ENCODE peak calls at places on chromosomes 16 and 17, in five cellular contexts. N, Y, S, A and H are unnamed samples.

GRCh38 chr16:27449434-27450188 is 47.6 kb downstream of the IL21R start:
- DNase-seq in N (no peak), Y (no peak), S (no peak), A (peak), H (peak)

GRCh38 chr17:4327638-4328037 is 38.8 kb downstream of the UBE2G1 start:
- DNase-seq in N (no peak), Y (no peak), S (no peak), A (no peak), H (no peak)

GRCh38 chr17:74183411-74183810 is 20.1 kb upstream of the RPL38 start:
- DNase-seq in N (no peak), Y (no peak), S (no peak), A (no peak), H (no peak)

GRCh38 chr17:15883617-15884111 is 61.3 kb upstream of the ADORA2B start:
- DNase-seq in N (no peak), Y (no peak), S (no peak), A (no peak), H (no peak)

GRCh38 chr17:74325743-74326379 is at the start of gene KIF19:
- DNase-seq in N (no peak), Y (peak), S (no peak), A (peak), H (peak)

GRCh38 chr16:64627288-64627687 is 494.6 kb downstream of the CDH11 start:
- DNase-seq in N (no peak), Y (no peak), S (no peak), A (no peak), H (no peak)

GRCh38 chr16:77585852-77586251 is 136.5 kb upstream of the NUDT7 start:
- DNase-seq in N (no peak), Y (no peak), S (no peak), A (no peak), H (no peak)

GRCh38 chr17:82493517-82493840 is 26.1 kb upstream of the FOXK2 start:
- DNase-seq in N (no peak), Y (no peak), S (no peak), A (no peak), H (no peak)

GRCh38 chr16:85569615-85570212 is 43.4 kb upstream of the GSE1 start:
- DNase-seq in N (no peak), Y (peak), S (peak), A (peak), H (peak)

GRCh38 chr16:83771306-83771942 is 36.4 kb upstream of the HSBP1 start:
- DNase-seq in N (no peak), Y (no peak), S (no peak), A (no peak), H (no peak)

GRCh38 chr17:7969434-7969833 is 33.0 kb upstream of the GUCY2D start:
- DNase-seq in N (no peak), Y (no peak), S (no peak), A (no peak), H (no peak)

GRCh38 chr16:66223176-66223780 is 143.2 kb upstream of the CDH5 start:
- DNase-seq in N (no peak), Y (no peak), S (no peak), A (no peak), H (no peak)

GRCh38 chr16:88785106-88785924 is at the start of gene PIEZO1:
- DNase-seq in N (no peak), Y (peak), S (no peak), A (peak), H (peak)

GRCh38 chr17:9236286-9237052 is 215.2 kb downstream of the NTN1 start:
- DNase-seq in N (no peak), Y (no peak), S (no peak), A (no peak), H (no peak)

GRCh38 chr16:28569011-28569410 is 15.3 kb downstream of the SGF29 start:
- DNase-seq in N (no peak), Y (no peak), S (no peak), A (no peak), H (no peak)

GRCh38 chr17:28613916-28614315 is at the start of gene RSKR:
- DNase-seq in N (no peak), Y (no peak), S (no peak), A (no peak), H (no peak)

GRCh38 chr16:84087461-84088151 is 29.1 kb downstream of the MBTPS1 start:
- DNase-seq in N (no peak), Y (no peak), S (no peak), A (no peak), H (no peak)

GRCh38 chr16:48846277-48846676 is 236.3 kb upstream of the N4BP1 start:
- DNase-seq in N (no peak), Y (no peak), S (no peak), A (no peak), H (no peak)

GRCh38 chr17:79849953-79850352 is 10.7 kb upstream of the CBX4 start:
- DNase-seq in N (no peak), Y (no peak), S (no peak), A (no peak), H (no peak)

GRCh38 chr16:26709175-26709574 is 357.6 kb upstream of the C16orf82 start:
- DNase-seq in N (no peak), Y (peak), S (no peak), A (no peak), H (no peak)

GRCh38 chr17:51764387-51764971 is 394.0 kb downstream of the CA10 start:
- DNase-seq in N (peak), Y (peak), S (peak), A (peak), H (peak)

GRCh38 chr17:42313773-42314566 is 25.7 kb downstream of the STAT5A start:
- DNase-seq in N (no peak), Y (peak), S (no peak), A (no peak), H (no peak)

GRCh38 chr16:13483121-13483520 is 436.8 kb upstream of the ERCC4 start:
- DNase-seq in N (no peak), Y (no peak), S (no peak), A (no peak), H (no peak)

GRCh38 chr17:2292100-2292499 is 11.5 kb downstream of the SMG6 start:
- DNase-seq in N (no peak), Y (no peak), S (no peak), A (no peak), H (no peak)

GRCh38 chr17:65057520-65058075 is 1.1 kb upstream of the GNA13 start:
- DNase-seq in N (no peak), Y (no peak), S (no peak), A (no peak), H (no peak)

GRCh38 chr17:35603674-35604073 is 16.6 kb downstream of the AP2B1 start:
- DNase-seq in N (no peak), Y (no peak), S (no peak), A (no peak), H (no peak)

GRCh38 chr17:31535581-31535981 is 144.1 kb downstream of the RAB11FIP4 start:
- DNase-seq in N (no peak), Y (no peak), S (peak), A (peak), H (peak)

GRCh38 chr17:59963738-59964454 is 644 bp downstream of the RNFT1 start:
- DNase-seq in N (no peak), Y (peak), S (no peak), A (peak), H (peak)

GRCh38 chr16:30771726-30772125 is 9.6 kb downstream of the RNF40 start:
- DNase-seq in N (no peak), Y (no peak), S (no peak), A (no peak), H (no peak)
- TF ChIP-seq TAF1 in N (no peak), Y (no peak), S (no peak), A (no peak), H (no peak)

GRCh38 chr17:70608193-70608592 is 438.9 kb downstream of the KCNJ2 start:
- DNase-seq in N (no peak), Y (no peak), S (no peak), A (no peak), H (no peak)
- TF ChIP-seq TAF1 in N (no peak), Y (no peak), S (no peak), A (no peak), H (no peak)

GRCh38 chr16:72508196-72508595 is 336.2 kb upstream of the PMFBP1 start:
- DNase-seq in N (no peak), Y (no peak), S (no peak), A (no peak), H (no peak)
- TF ChIP-seq TAF1 in N (no peak), Y (no peak), S (no peak), A (no peak), H (no peak)

DNA sequence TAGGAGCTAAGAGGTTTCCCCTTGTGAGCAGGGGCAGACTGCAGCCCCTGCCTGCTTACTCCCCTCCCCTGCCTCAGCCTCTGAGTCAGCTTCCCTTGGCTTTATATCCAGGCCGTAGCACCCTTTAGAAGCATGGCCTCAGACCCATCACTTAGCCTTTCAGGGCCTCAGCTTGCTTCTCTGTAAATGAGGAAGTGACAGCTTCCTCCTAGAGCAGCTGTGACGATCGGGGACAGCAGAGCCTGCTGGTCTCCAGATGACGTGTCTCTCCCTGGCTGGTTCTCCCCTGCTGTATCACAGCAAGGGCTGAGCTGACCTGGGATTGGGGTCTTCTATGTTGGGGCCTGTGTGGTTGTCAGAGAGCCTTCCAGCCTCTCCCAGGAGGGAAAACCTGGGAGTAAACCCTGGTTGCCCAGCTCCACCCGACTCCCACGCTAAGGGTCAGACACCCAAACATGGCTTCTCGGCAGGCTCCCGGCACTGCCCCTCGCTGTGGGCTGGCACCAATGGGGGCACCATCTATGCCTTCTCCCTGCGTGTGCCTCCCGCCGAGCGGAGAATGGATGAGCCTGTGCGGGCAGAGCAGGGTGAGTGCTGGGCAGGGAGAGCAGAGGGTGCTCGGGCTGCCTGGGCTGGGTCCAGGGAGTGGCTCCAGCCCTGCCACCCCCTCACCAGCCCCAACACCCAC is 16.3 kb upstream of the MYO15B start:
- DNase-seq in N (no peak), Y (no peak), S (peak), A (peak), H (peak)
- TF ChIP-seq TAF1 in N (no peak), Y (no peak), S (peak), A (no peak), H (no peak)

GRCh38 chr16:56910654-56911539 is 21.0 kb upstream of the HERPUD1 start:
- DNase-seq in N (no peak), Y (no peak), S (no peak), A (no peak), H (no peak)
- TF ChIP-seq TAF1 in N (no peak), Y (no peak), S (no peak), A (no peak), H (no peak)

GRCh38 chr17:81333626-81334368 is 38.7 kb upstream of the SLC38A10 start:
- DNase-seq in N (no peak), Y (no peak), S (no peak), A (no peak), H (no peak)

GRCh38 chr17:81331527-81332043 is 36.5 kb upstream of the SLC38A10 start:
- DNase-seq in N (no peak), Y (no peak), S (no peak), A (no peak), H (no peak)

GRCh38 chr17:81334419-81334896 is 39.4 kb upstream of the SLC38A10 start:
- DNase-seq in N (no peak), Y (no peak), S (no peak), A (no peak), H (no peak)

GRCh38 chr17:81332118-81332834 is 37.2 kb upstream of the SLC38A10 start:
- DNase-seq in N (no peak), Y (no peak), S (no peak), A (no peak), H (no peak)

DNA sequence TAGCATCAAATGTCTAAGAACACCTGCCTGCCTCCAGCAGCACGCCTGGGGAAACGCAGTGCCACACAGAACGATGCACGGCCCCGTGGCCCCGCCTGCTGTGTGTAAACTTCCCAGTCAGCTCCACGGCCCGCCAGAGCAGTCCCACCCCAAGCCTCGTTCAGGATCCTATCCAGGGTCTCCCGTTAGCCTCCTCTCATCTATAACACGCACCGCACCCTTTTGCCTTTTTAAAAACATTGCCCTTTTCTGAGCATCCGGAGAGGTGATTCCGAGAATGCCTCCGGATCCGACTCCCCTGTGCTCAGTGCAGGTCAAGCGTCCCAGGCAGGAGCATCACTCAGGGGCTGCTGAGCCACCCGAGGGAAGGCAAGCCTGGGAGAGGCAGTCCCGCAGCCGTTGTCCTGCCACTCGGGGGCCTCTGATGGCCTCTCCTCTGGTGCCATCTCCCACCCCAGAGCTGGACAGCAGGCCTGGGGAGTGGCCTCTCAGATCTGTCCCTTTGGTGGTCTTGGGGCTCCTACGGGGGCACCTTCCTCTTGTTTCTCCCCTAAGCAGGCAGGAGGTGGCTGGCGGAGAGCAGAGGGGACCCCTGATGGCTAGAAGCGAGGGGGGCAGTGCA is 38.0 kb upstream of the SLC38A10 start:
- DNase-seq in N (no peak), Y (no peak), S (no peak), A (no peak), H (no peak)
- TF ChIP-seq TAF1 in N (no peak), Y (no peak), S (no peak), A (no peak), H (no peak)

GRCh38 chr17:55334285-55334684 is 69.5 kb downstream of the HLF start:
- DNase-seq in N (no peak), Y (no peak), S (no peak), A (no peak), H (no peak)
- TF ChIP-seq TAF1 in N (no peak), Y (no peak), S (no peak), A (no peak), H (no peak)

GRCh38 chr17:47733047-47733413 is at the start of gene TBX21:
- DNase-seq in N (no peak), Y (peak), S (no peak), A (peak), H (peak)
- TF ChIP-seq TAF1 in N (no peak), Y (no peak), S (peak), A (no peak), H (no peak)